ENCODE peak calls at places on chromosomes 16 and 17, in nine cellular contexts. One of them, this sample, is unnamed.

GRCh38 chr17:79907855-79908254 is 68.6 kb upstream of the CBX4 start:
- DNase-seq in AG08395: no peak
- DNase-seq in T-helper 22 cell: no peak
- DNase-seq in SK-N-MC: no peak
- DNase-seq in gastrocnemius medialis: no peak
- DNase-seq in mucosa of descending colon: peak
- DNase-seq in AML-193: no peak
- DNase-seq in stimulated activated CD8-positive, alpha-beta memory T cell treated with anti-CD3 and anti-CD28 coated beads, Interleukin-2, amount 100 ng/mL, for 1 hour: no peak
- DNase-seq in NCI-H774: no peak
- DNase-seq in this sample: no peak

GRCh38 chr17:67605259-67605912 is 112.3 kb upstream of the NOL11 start:
- DNase-seq in AG08395: no peak
- DNase-seq in T-helper 22 cell: no peak
- DNase-seq in SK-N-MC: no peak
- DNase-seq in gastrocnemius medialis: peak
- DNase-seq in mucosa of descending colon: no peak
- DNase-seq in AML-193: no peak
- DNase-seq in stimulated activated CD8-positive, alpha-beta memory T cell treated with anti-CD3 and anti-CD28 coated beads, Interleukin-2, amount 100 ng/mL, for 1 hour: no peak
- DNase-seq in NCI-H774: no peak
- DNase-seq in this sample: no peak

GRCh38 chr17:34413443-34414076 is 50.5 kb upstream of the CCL1 start:
- DNase-seq in AG08395: no peak
- DNase-seq in T-helper 22 cell: no peak
- DNase-seq in SK-N-MC: no peak
- DNase-seq in gastrocnemius medialis: no peak
- DNase-seq in mucosa of descending colon: no peak
- DNase-seq in AML-193: no peak
- DNase-seq in stimulated activated CD8-positive, alpha-beta memory T cell treated with anti-CD3 and anti-CD28 coated beads, Interleukin-2, amount 100 ng/mL, for 1 hour: no peak
- DNase-seq in NCI-H774: no peak
- DNase-seq in this sample: no peak

GRCh38 chr17:50331085-50331791 is 14.7 kb upstream of the XYLT2 start:
- DNase-seq in AG08395: peak
- DNase-seq in T-helper 22 cell: no peak
- DNase-seq in SK-N-MC: no peak
- DNase-seq in gastrocnemius medialis: no peak
- DNase-seq in mucosa of descending colon: no peak
- DNase-seq in AML-193: no peak
- DNase-seq in stimulated activated CD8-positive, alpha-beta memory T cell treated with anti-CD3 and anti-CD28 coated beads, Interleukin-2, amount 100 ng/mL, for 1 hour: no peak
- DNase-seq in NCI-H774: no peak
- DNase-seq in this sample: no peak

GRCh38 chr17:72173475-72174116 is 52.8 kb downstream of the SOX9 start:
- DNase-seq in AG08395: no peak
- DNase-seq in T-helper 22 cell: no peak
- DNase-seq in SK-N-MC: no peak
- DNase-seq in gastrocnemius medialis: no peak
- DNase-seq in mucosa of descending colon: no peak
- DNase-seq in AML-193: no peak
- DNase-seq in stimulated activated CD8-positive, alpha-beta memory T cell treated with anti-CD3 and anti-CD28 coated beads, Interleukin-2, amount 100 ng/mL, for 1 hour: no peak
- DNase-seq in NCI-H774: peak
- DNase-seq in this sample: no peak

GRCh38 chr17:13044713-13045112 is 26.9 kb upstream of the ELAC2 start:
- DNase-seq in AG08395: peak
- DNase-seq in T-helper 22 cell: no peak
- DNase-seq in SK-N-MC: no peak
- DNase-seq in gastrocnemius medialis: no peak
- DNase-seq in mucosa of descending colon: no peak
- DNase-seq in AML-193: no peak
- DNase-seq in stimulated activated CD8-positive, alpha-beta memory T cell treated with anti-CD3 and anti-CD28 coated beads, Interleukin-2, amount 100 ng/mL, for 1 hour: no peak
- DNase-seq in NCI-H774: no peak
- DNase-seq in this sample: no peak

GRCh38 chr17:40443196-40443987 is at the start of gene IGFBP4:
- DNase-seq in AG08395: peak
- DNase-seq in T-helper 22 cell: peak
- DNase-seq in SK-N-MC: no peak
- DNase-seq in gastrocnemius medialis: peak
- DNase-seq in mucosa of descending colon: peak
- DNase-seq in AML-193: peak
- DNase-seq in stimulated activated CD8-positive, alpha-beta memory T cell treated with anti-CD3 and anti-CD28 coated beads, Interleukin-2, amount 100 ng/mL, for 1 hour: peak
- DNase-seq in NCI-H774: peak
- DNase-seq in this sample: peak

GRCh38 chr17:2400474-2400866 is 390 bp downstream of the MNT start:
- DNase-seq in AG08395: no peak
- DNase-seq in T-helper 22 cell: peak
- DNase-seq in SK-N-MC: no peak
- DNase-seq in gastrocnemius medialis: no peak
- DNase-seq in mucosa of descending colon: peak
- DNase-seq in AML-193: no peak
- DNase-seq in stimulated activated CD8-positive, alpha-beta memory T cell treated with anti-CD3 and anti-CD28 coated beads, Interleukin-2, amount 100 ng/mL, for 1 hour: peak
- DNase-seq in NCI-H774: no peak
- DNase-seq in this sample: peak

GRCh38 chr16:67430504-67431076 is 331 bp upstream of the HSD11B2 start:
- DNase-seq in AG08395: no peak
- DNase-seq in T-helper 22 cell: no peak
- DNase-seq in SK-N-MC: no peak
- DNase-seq in gastrocnemius medialis: no peak
- DNase-seq in mucosa of descending colon: peak
- DNase-seq in AML-193: no peak
- DNase-seq in stimulated activated CD8-positive, alpha-beta memory T cell treated with anti-CD3 and anti-CD28 coated beads, Interleukin-2, amount 100 ng/mL, for 1 hour: no peak
- DNase-seq in NCI-H774: no peak
- DNase-seq in this sample: no peak

GRCh38 chr16:54928421-54929089 is 2.1 kb upstream of the IRX5 start:
- DNase-seq in AG08395: peak
- DNase-seq in T-helper 22 cell: peak
- DNase-seq in SK-N-MC: no peak
- DNase-seq in gastrocnemius medialis: peak
- DNase-seq in mucosa of descending colon: peak
- DNase-seq in AML-193: peak
- DNase-seq in stimulated activated CD8-positive, alpha-beta memory T cell treated with anti-CD3 and anti-CD28 coated beads, Interleukin-2, amount 100 ng/mL, for 1 hour: no peak
- DNase-seq in NCI-H774: peak
- DNase-seq in this sample: no peak

GRCh38 chr17:38430316-38430715 is 2.1 kb downstream of the ARHGAP23 start:
- DNase-seq in AG08395: peak
- DNase-seq in T-helper 22 cell: no peak
- DNase-seq in SK-N-MC: no peak
- DNase-seq in gastrocnemius medialis: no peak
- DNase-seq in mucosa of descending colon: no peak
- DNase-seq in AML-193: peak
- DNase-seq in stimulated activated CD8-positive, alpha-beta memory T cell treated with anti-CD3 and anti-CD28 coated beads, Interleukin-2, amount 100 ng/mL, for 1 hour: no peak
- DNase-seq in NCI-H774: no peak
- DNase-seq in this sample: no peak

GRCh38 chr16:81600275-81600674 is 155.7 kb downstream of the CMIP start:
- DNase-seq in AG08395: peak
- DNase-seq in T-helper 22 cell: no peak
- DNase-seq in SK-N-MC: no peak
- DNase-seq in gastrocnemius medialis: no peak
- DNase-seq in mucosa of descending colon: no peak
- DNase-seq in AML-193: no peak
- DNase-seq in stimulated activated CD8-positive, alpha-beta memory T cell treated with anti-CD3 and anti-CD28 coated beads, Interleukin-2, amount 100 ng/mL, for 1 hour: no peak
- DNase-seq in NCI-H774: no peak
- DNase-seq in this sample: no peak

GRCh38 chr16:10920726-10921427 is 21.4 kb downstream of the DEXI start:
- DNase-seq in AG08395: no peak
- DNase-seq in T-helper 22 cell: no peak
- DNase-seq in SK-N-MC: no peak
- DNase-seq in gastrocnemius medialis: peak
- DNase-seq in mucosa of descending colon: no peak
- DNase-seq in AML-193: no peak
- DNase-seq in stimulated activated CD8-positive, alpha-beta memory T cell treated with anti-CD3 and anti-CD28 coated beads, Interleukin-2, amount 100 ng/mL, for 1 hour: no peak
- DNase-seq in NCI-H774: peak
- DNase-seq in this sample: no peak

GRCh38 chr17:1755993-1756306 is 5.9 kb upstream of the SERPINF1 start:
- DNase-seq in AG08395: no peak
- DNase-seq in T-helper 22 cell: no peak
- DNase-seq in SK-N-MC: no peak
- DNase-seq in gastrocnemius medialis: no peak
- DNase-seq in mucosa of descending colon: no peak
- DNase-seq in AML-193: no peak
- DNase-seq in stimulated activated CD8-positive, alpha-beta memory T cell treated with anti-CD3 and anti-CD28 coated beads, Interleukin-2, amount 100 ng/mL, for 1 hour: no peak
- DNase-seq in NCI-H774: no peak
- DNase-seq in this sample: no peak

GRCh38 chr17:10106067-10106466 is 92.3 kb downstream of the GAS7 start:
- DNase-seq in AG08395: no peak
- DNase-seq in T-helper 22 cell: no peak
- DNase-seq in SK-N-MC: no peak
- DNase-seq in gastrocnemius medialis: no peak
- DNase-seq in mucosa of descending colon: no peak
- DNase-seq in AML-193: no peak
- DNase-seq in stimulated activated CD8-positive, alpha-beta memory T cell treated with anti-CD3 and anti-CD28 coated beads, Interleukin-2, amount 100 ng/mL, for 1 hour: no peak
- DNase-seq in NCI-H774: no peak
- DNase-seq in this sample: no peak

GRCh38 chr16:1621851-1622250 is 9.7 kb downstream of the CRAMP1 start:
- DNase-seq in AG08395: no peak
- DNase-seq in T-helper 22 cell: no peak
- DNase-seq in SK-N-MC: no peak
- DNase-seq in gastrocnemius medialis: no peak
- DNase-seq in mucosa of descending colon: no peak
- DNase-seq in AML-193: no peak
- DNase-seq in stimulated activated CD8-positive, alpha-beta memory T cell treated with anti-CD3 and anti-CD28 coated beads, Interleukin-2, amount 100 ng/mL, for 1 hour: no peak
- DNase-seq in NCI-H774: no peak
- DNase-seq in this sample: no peak

GRCh38 chr17:64732336-64733006 is 70.4 kb upstream of the SMURF2 start:
- DNase-seq in AG08395: peak
- DNase-seq in T-helper 22 cell: no peak
- DNase-seq in SK-N-MC: no peak
- DNase-seq in gastrocnemius medialis: no peak
- DNase-seq in mucosa of descending colon: no peak
- DNase-seq in AML-193: no peak
- DNase-seq in stimulated activated CD8-positive, alpha-beta memory T cell treated with anti-CD3 and anti-CD28 coated beads, Interleukin-2, amount 100 ng/mL, for 1 hour: no peak
- DNase-seq in NCI-H774: no peak
- DNase-seq in this sample: no peak

GRCh38 chr16:30381351-30382041 is 865 bp downstream of the SEPTIN1 start:
- DNase-seq in AG08395: no peak
- DNase-seq in T-helper 22 cell: no peak
- DNase-seq in SK-N-MC: no peak
- DNase-seq in gastrocnemius medialis: no peak
- DNase-seq in mucosa of descending colon: no peak
- DNase-seq in AML-193: no peak
- DNase-seq in stimulated activated CD8-positive, alpha-beta memory T cell treated with anti-CD3 and anti-CD28 coated beads, Interleukin-2, amount 100 ng/mL, for 1 hour: no peak
- DNase-seq in NCI-H774: no peak
- DNase-seq in this sample: no peak

GRCh38 chr17:44604149-44605115 is 47.1 kb downstream of the FZD2 start:
- DNase-seq in AG08395: no peak
- DNase-seq in T-helper 22 cell: no peak
- DNase-seq in SK-N-MC: no peak
- DNase-seq in gastrocnemius medialis: no peak
- DNase-seq in mucosa of descending colon: no peak
- DNase-seq in AML-193: no peak
- DNase-seq in stimulated activated CD8-positive, alpha-beta memory T cell treated with anti-CD3 and anti-CD28 coated beads, Interleukin-2, amount 100 ng/mL, for 1 hour: no peak
- DNase-seq in NCI-H774: no peak
- DNase-seq in this sample: no peak

GRCh38 chr16:20910781-20911321 is 10.3 kb downstream of the LYRM1 start:
- DNase-seq in AG08395: peak
- DNase-seq in T-helper 22 cell: no peak
- DNase-seq in SK-N-MC: no peak
- DNase-seq in gastrocnemius medialis: no peak
- DNase-seq in mucosa of descending colon: no peak
- DNase-seq in AML-193: peak
- DNase-seq in stimulated activated CD8-positive, alpha-beta memory T cell treated with anti-CD3 and anti-CD28 coated beads, Interleukin-2, amount 100 ng/mL, for 1 hour: no peak
- DNase-seq in NCI-H774: no peak
- DNase-seq in this sample: no peak

GRCh38 chr16:2458887-2459646 is 842 bp upstream of the TEDC2 start:
- DNase-seq in AG08395: no peak
- DNase-seq in T-helper 22 cell: no peak
- DNase-seq in SK-N-MC: no peak
- DNase-seq in gastrocnemius medialis: no peak
- DNase-seq in mucosa of descending colon: no peak
- DNase-seq in AML-193: no peak
- DNase-seq in stimulated activated CD8-positive, alpha-beta memory T cell treated with anti-CD3 and anti-CD28 coated beads, Interleukin-2, amount 100 ng/mL, for 1 hour: no peak
- DNase-seq in NCI-H774: no peak
- DNase-seq in this sample: no peak

GRCh38 chr17:4116516-4116915 is 26.3 kb downstream of the ZZEF1 start:
- DNase-seq in AG08395: no peak
- DNase-seq in T-helper 22 cell: no peak
- DNase-seq in SK-N-MC: no peak
- DNase-seq in gastrocnemius medialis: no peak
- DNase-seq in mucosa of descending colon: no peak
- DNase-seq in AML-193: no peak
- DNase-seq in stimulated activated CD8-positive, alpha-beta memory T cell treated with anti-CD3 and anti-CD28 coated beads, Interleukin-2, amount 100 ng/mL, for 1 hour: no peak
- DNase-seq in NCI-H774: no peak
- DNase-seq in this sample: no peak

GRCh38 chr17:4340914-4341615 is 25.4 kb downstream of the UBE2G1 start:
- DNase-seq in AG08395: peak
- DNase-seq in T-helper 22 cell: no peak
- DNase-seq in SK-N-MC: no peak
- DNase-seq in gastrocnemius medialis: no peak
- DNase-seq in mucosa of descending colon: no peak
- DNase-seq in AML-193: no peak
- DNase-seq in stimulated activated CD8-positive, alpha-beta memory T cell treated with anti-CD3 and anti-CD28 coated beads, Interleukin-2, amount 100 ng/mL, for 1 hour: no peak
- DNase-seq in NCI-H774: no peak
- DNase-seq in this sample: no peak

GRCh38 chr16:19235478-19235877 is 50.1 kb upstream of the CLEC19A start:
- DNase-seq in AG08395: no peak
- DNase-seq in T-helper 22 cell: no peak
- DNase-seq in SK-N-MC: no peak
- DNase-seq in gastrocnemius medialis: no peak
- DNase-seq in mucosa of descending colon: no peak
- DNase-seq in AML-193: no peak
- DNase-seq in stimulated activated CD8-positive, alpha-beta memory T cell treated with anti-CD3 and anti-CD28 coated beads, Interleukin-2, amount 100 ng/mL, for 1 hour: no peak
- DNase-seq in NCI-H774: no peak
- DNase-seq in this sample: no peak

GRCh38 chr17:69608808-69609494 is 194.5 kb downstream of the MAP2K6 start:
- DNase-seq in AG08395: peak
- DNase-seq in T-helper 22 cell: no peak
- DNase-seq in SK-N-MC: no peak
- DNase-seq in gastrocnemius medialis: peak
- DNase-seq in mucosa of descending colon: no peak
- DNase-seq in AML-193: no peak
- DNase-seq in stimulated activated CD8-positive, alpha-beta memory T cell treated with anti-CD3 and anti-CD28 coated beads, Interleukin-2, amount 100 ng/mL, for 1 hour: no peak
- DNase-seq in NCI-H774: no peak
- DNase-seq in this sample: no peak

GRCh38 chr16:49498241-49499017 is 124.8 kb downstream of the C16orf78 start:
- DNase-seq in AG08395: no peak
- DNase-seq in T-helper 22 cell: no peak
- DNase-seq in SK-N-MC: no peak
- DNase-seq in gastrocnemius medialis: no peak
- DNase-seq in mucosa of descending colon: no peak
- DNase-seq in AML-193: no peak
- DNase-seq in stimulated activated CD8-positive, alpha-beta memory T cell treated with anti-CD3 and anti-CD28 coated beads, Interleukin-2, amount 100 ng/mL, for 1 hour: no peak
- DNase-seq in NCI-H774: no peak
- DNase-seq in this sample: no peak

GRCh38 chr16:1125471-1125870 is 27.4 kb upstream of the CACNA1H start:
- DNase-seq in AG08395: peak
- DNase-seq in T-helper 22 cell: no peak
- DNase-seq in SK-N-MC: no peak
- DNase-seq in gastrocnemius medialis: no peak
- DNase-seq in mucosa of descending colon: peak
- DNase-seq in AML-193: no peak
- DNase-seq in stimulated activated CD8-positive, alpha-beta memory T cell treated with anti-CD3 and anti-CD28 coated beads, Interleukin-2, amount 100 ng/mL, for 1 hour: no peak
- DNase-seq in NCI-H774: no peak
- DNase-seq in this sample: no peak

GRCh38 chr17:45951403-45951802 is 47.6 kb upstream of the STH start:
- DNase-seq in AG08395: no peak
- DNase-seq in T-helper 22 cell: no peak
- DNase-seq in SK-N-MC: no peak
- DNase-seq in gastrocnemius medialis: no peak
- DNase-seq in mucosa of descending colon: no peak
- DNase-seq in AML-193: no peak
- DNase-seq in stimulated activated CD8-positive, alpha-beta memory T cell treated with anti-CD3 and anti-CD28 coated beads, Interleukin-2, amount 100 ng/mL, for 1 hour: no peak
- DNase-seq in NCI-H774: no peak
- DNase-seq in this sample: no peak

GRCh38 chr17:63698886-63699637 is 863 bp downstream of the LIMD2 start:
- DNase-seq in AG08395: no peak
- DNase-seq in T-helper 22 cell: peak
- DNase-seq in SK-N-MC: peak
- DNase-seq in gastrocnemius medialis: no peak
- DNase-seq in mucosa of descending colon: peak
- DNase-seq in AML-193: peak
- DNase-seq in stimulated activated CD8-positive, alpha-beta memory T cell treated with anti-CD3 and anti-CD28 coated beads, Interleukin-2, amount 100 ng/mL, for 1 hour: peak
- DNase-seq in NCI-H774: no peak
- DNase-seq in this sample: peak

GRCh38 chr16:86030116-86030515 is 131.2 kb downstream of the IRF8 start:
- DNase-seq in AG08395: no peak
- DNase-seq in T-helper 22 cell: no peak
- DNase-seq in SK-N-MC: no peak
- DNase-seq in gastrocnemius medialis: no peak
- DNase-seq in mucosa of descending colon: no peak
- DNase-seq in AML-193: no peak
- DNase-seq in stimulated activated CD8-positive, alpha-beta memory T cell treated with anti-CD3 and anti-CD28 coated beads, Interleukin-2, amount 100 ng/mL, for 1 hour: no peak
- DNase-seq in NCI-H774: no peak
- DNase-seq in this sample: no peak